ENCODE peak calls at places on chromosomes 7 and 10, in six cellular contexts. N is thoracic aorta; V is NT2/D1; W is IMR-90; J is CD4-positive, alpha-beta memory T cell; E is SK-N-SH. A is an unnamed sample. For H3K36me3 and H3K27me3, the result is how much of the 10 kb centered on the place peaks cover.

GRCh38 chr7:55898287-55898686 is 11.0 kb downstream of the ZNF713 start:
- DNase-seq in W (no peak), E (no peak), J (no peak), N (no peak), V (no peak), A (no peak)

GRCh38 chr10:133079836-133080682 is 7.7 kb upstream of the ADGRA1 start:
- DNase-seq in N (no peak), W (no peak), J (no peak), V (no peak), E (no peak), A (peak)

GRCh38 chr7:151918444-151918843 is 37.8 kb upstream of the GALNTL5 start:
- DNase-seq in W (no peak), N (no peak), E (no peak), J (no peak), V (no peak), A (no peak)

GRCh38 chr7:1721047-1721687 is 51.1 kb downstream of the ELFN1 start:
- DNase-seq in N (no peak), E (no peak), W (peak), J (no peak), V (no peak), A (no peak)

GRCh38 chr10:95423327-95424005 is 132.7 kb upstream of the PDLIM1 start:
- DNase-seq in J (no peak), N (no peak), W (no peak), E (no peak), V (no peak), A (no peak)

GRCh38 chr7:22114440-22114981 is 168.8 kb upstream of the CDCA7L start:
- DNase-seq in J (no peak), E (no peak), N (no peak), V (no peak), W (no peak), A (no peak)

GRCh38 chr10:128140425-128140824 is 14.2 kb upstream of the MKI67 start:
- DNase-seq in N (no peak), V (no peak), W (no peak), E (no peak), J (no peak), A (no peak)

GRCh38 chr10:131790021-131790420 is 110.8 kb upstream of the PPP2R2D start:
- DNase-seq in E (no peak), N (no peak), W (no peak), V (no peak), J (no peak), A (no peak)

DNA sequence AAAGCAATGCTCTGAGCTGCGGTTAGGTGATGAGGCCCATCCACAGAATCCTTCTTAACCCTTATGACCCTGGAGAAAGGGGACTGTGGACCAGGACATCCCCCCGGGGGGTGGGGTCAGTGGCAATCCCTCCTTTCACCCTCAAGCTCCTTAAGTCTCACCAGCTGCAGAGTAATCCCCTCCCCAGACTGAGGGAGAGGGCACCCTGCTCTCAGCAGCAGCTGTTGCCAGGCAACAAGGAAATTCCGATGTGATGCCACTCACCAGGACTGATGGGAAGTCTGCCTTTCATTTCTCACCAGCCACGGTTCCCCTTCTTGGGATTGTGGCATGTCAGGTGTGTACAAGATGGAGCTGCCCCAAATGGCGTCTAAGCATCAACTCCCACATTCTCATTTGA is 129.6 kb downstream of the DOCK1 start:
- DNase-seq in V (no peak), E (no peak), N (no peak), W (no peak), J (no peak), A (no peak)
- H3K36me3 ChIP-seq in V (half or more), E (under half), N (under half), W (half or more), J (under half), A (under half)

GRCh38 chr10:59582058-59582457 is 127.6 kb downstream of the SLC16A9 start:
- DNase-seq in V (no peak), N (no peak), E (no peak), W (no peak), J (no peak), A (peak)
- H3K27me3 ChIP-seq in V (under half), N (under half), E (under half), W (under half), J (under half), A (under half)

DNA sequence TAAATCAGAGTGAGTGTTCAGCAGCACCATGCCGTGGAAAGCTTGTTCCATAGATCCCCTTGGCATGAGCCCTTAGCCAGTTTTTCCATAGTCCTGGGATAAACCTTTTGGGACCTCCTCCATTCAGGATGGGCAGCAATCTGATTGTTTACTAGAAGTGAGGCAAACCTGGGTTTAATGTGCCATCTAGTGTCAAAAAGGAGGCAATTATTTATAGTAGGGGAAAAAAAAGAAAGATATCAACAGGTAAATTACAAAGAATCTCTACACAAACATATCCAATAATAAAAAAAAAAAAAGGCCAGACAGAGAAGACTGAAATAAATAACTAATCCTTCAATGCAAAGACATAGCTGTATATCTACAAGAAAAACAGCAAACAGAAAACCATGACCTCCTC is 229.0 kb upstream of the STK17A start:
- DNase-seq in W (no peak), V (no peak), E (no peak), N (no peak), J (no peak), A (no peak)
- H3K4me3 ChIP-seq in W (no peak), V (no peak), E (no peak), N (no peak), J (no peak), A (no peak)

GRCh38 chr10:21742740-21743412 is 208.8 kb downstream of the MLLT10 start:
- DNase-seq in E (no peak), J (no peak), W (no peak), N (no peak), V (no peak), A (no peak)
- H3K36me3 ChIP-seq in E (under half), J (under half), W (under half), N (under half), V (half or more), A (under half)

DNA sequence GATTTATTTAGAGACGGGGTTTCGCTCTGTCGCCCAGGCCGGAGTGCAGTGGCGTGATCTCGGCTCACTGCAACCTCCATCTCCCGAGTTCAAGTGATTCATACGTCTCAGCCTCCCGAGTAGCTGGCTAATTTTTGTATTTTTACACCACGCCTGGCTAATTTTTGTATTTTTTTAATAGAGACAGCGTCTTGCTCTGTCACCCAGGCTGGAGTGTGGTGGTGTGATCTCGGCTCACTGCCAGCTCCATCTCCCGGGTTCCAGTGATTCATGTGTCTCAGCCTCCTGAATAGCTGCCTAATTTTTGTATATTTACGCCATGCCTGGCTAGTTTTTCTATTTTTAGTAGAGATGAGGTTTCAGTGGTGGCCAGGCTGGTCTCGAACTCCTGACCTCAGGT is 34.3 kb downstream of the AP5Z1 start:
- DNase-seq in W (no peak), E (no peak), J (no peak), V (no peak), N (no peak), A (no peak)
- H3K27me3 ChIP-seq in W (under half), E (under half), J (under half), V (under half), N (under half), A (under half)

A was measured in H7.